ENCODE peak calls at places on chromosomes 12 and 14, in four cellular contexts. One of them, this sample, is unnamed.
A peak's percentile ranks its signal among the peaks of the same experiment; 100 is the strongest.

GRCh38 chr12:67697981-67698380 is 49.4 kb downstream of the DYRK2 start:
- DNase-seq in activated naive CD8-positive, alpha-beta T cell treated with anti-CD3 and anti-CD28 coated beads, Interleukin-2, amount 50 U/mL, for 24 hours: no peak
- DNase-seq in GM19239: no peak
- DNase-seq in stomach: no peak
- DNase-seq in this sample: no peak

GRCh38 chr14:21069388-21070082 is 569 bp upstream of the ARHGEF40 start:
- DNase-seq in GM19239: no peak
- DNase-seq in stomach: no peak
- DNase-seq in activated naive CD8-positive, alpha-beta T cell treated with anti-CD3 and anti-CD28 coated beads, Interleukin-2, amount 50 U/mL, for 24 hours: no peak
- DNase-seq in this sample: peak; percentile 36

GRCh38 chr12:80778005-80778541 is 61.4 kb downstream of the MYF5 start:
- DNase-seq in GM19239: peak; percentile 9
- DNase-seq in stomach: peak; percentile 33
- DNase-seq in activated naive CD8-positive, alpha-beta T cell treated with anti-CD3 and anti-CD28 coated beads, Interleukin-2, amount 50 U/mL, for 24 hours: peak; percentile 10
- DNase-seq in this sample: peak; percentile 49

GRCh38 chr12:95470300-95470699 is 3.7 kb upstream of the METAP2 start:
- DNase-seq in GM19239: no peak
- DNase-seq in activated naive CD8-positive, alpha-beta T cell treated with anti-CD3 and anti-CD28 coated beads, Interleukin-2, amount 50 U/mL, for 24 hours: no peak
- DNase-seq in stomach: no peak
- DNase-seq in this sample: no peak

GRCh38 chr14:30808576-30808975 is 65.8 kb upstream of the COCH start:
- DNase-seq in activated naive CD8-positive, alpha-beta T cell treated with anti-CD3 and anti-CD28 coated beads, Interleukin-2, amount 50 U/mL, for 24 hours: no peak
- DNase-seq in stomach: no peak
- DNase-seq in GM19239: no peak
- DNase-seq in this sample: no peak

GRCh38 chr12:70052931-70053497 is 190.2 kb upstream of the CNOT2 start:
- DNase-seq in stomach: peak; percentile 42
- DNase-seq in GM19239: no peak
- DNase-seq in activated naive CD8-positive, alpha-beta T cell treated with anti-CD3 and anti-CD28 coated beads, Interleukin-2, amount 50 U/mL, for 24 hours: no peak
- DNase-seq in this sample: no peak

GRCh38 chr12:22190-22529 is 44.4 kb upstream of the IQSEC3 start:
- DNase-seq in GM19239: no peak
- DNase-seq in stomach: no peak
- DNase-seq in activated naive CD8-positive, alpha-beta T cell treated with anti-CD3 and anti-CD28 coated beads, Interleukin-2, amount 50 U/mL, for 24 hours: no peak
- DNase-seq in this sample: no peak

GRCh38 chr14:51846631-51847488 is 13.6 kb upstream of the GNG2 start:
- DNase-seq in activated naive CD8-positive, alpha-beta T cell treated with anti-CD3 and anti-CD28 coated beads, Interleukin-2, amount 50 U/mL, for 24 hours: peak; percentile 83
- DNase-seq in GM19239: peak; percentile 50
- DNase-seq in stomach: peak; percentile 45
- DNase-seq in this sample: peak; percentile 77

GRCh38 chr14:26855051-26855753 is 257.4 kb upstream of the NOVA1 start:
- DNase-seq in activated naive CD8-positive, alpha-beta T cell treated with anti-CD3 and anti-CD28 coated beads, Interleukin-2, amount 50 U/mL, for 24 hours: no peak
- DNase-seq in GM19239: no peak
- DNase-seq in stomach: no peak
- DNase-seq in this sample: no peak

GRCh38 chr12:39103552-39104165 is 198.3 kb upstream of the CPNE8 start:
- DNase-seq in GM19239: peak; percentile 36
- DNase-seq in activated naive CD8-positive, alpha-beta T cell treated with anti-CD3 and anti-CD28 coated beads, Interleukin-2, amount 50 U/mL, for 24 hours: no peak
- DNase-seq in stomach: no peak
- DNase-seq in this sample: peak; percentile 70

GRCh38 chr12:129657179-129657578 is 246.6 kb downstream of the TMEM132D start:
- DNase-seq in activated naive CD8-positive, alpha-beta T cell treated with anti-CD3 and anti-CD28 coated beads, Interleukin-2, amount 50 U/mL, for 24 hours: no peak
- DNase-seq in GM19239: no peak
- DNase-seq in stomach: no peak
- DNase-seq in this sample: no peak

GRCh38 chr12:78473136-78473535 is 391.4 kb upstream of the SYT1 start:
- DNase-seq in activated naive CD8-positive, alpha-beta T cell treated with anti-CD3 and anti-CD28 coated beads, Interleukin-2, amount 50 U/mL, for 24 hours: no peak
- DNase-seq in stomach: no peak
- DNase-seq in GM19239: no peak
- DNase-seq in this sample: no peak

GRCh38 chr12:78880078-78880477 is 15.5 kb downstream of the SYT1 start:
- DNase-seq in stomach: no peak
- DNase-seq in activated naive CD8-positive, alpha-beta T cell treated with anti-CD3 and anti-CD28 coated beads, Interleukin-2, amount 50 U/mL, for 24 hours: no peak
- DNase-seq in GM19239: no peak
- DNase-seq in this sample: no peak

GRCh38 chr14:90599748-90600507 is 203.1 kb downstream of the CALM1 start:
- DNase-seq in activated naive CD8-positive, alpha-beta T cell treated with anti-CD3 and anti-CD28 coated beads, Interleukin-2, amount 50 U/mL, for 24 hours: no peak
- DNase-seq in stomach: no peak
- DNase-seq in GM19239: no peak
- DNase-seq in this sample: no peak

GRCh38 chr12:111588010-111588409 is 11.1 kb downstream of the ATXN2 start:
- DNase-seq in activated naive CD8-positive, alpha-beta T cell treated with anti-CD3 and anti-CD28 coated beads, Interleukin-2, amount 50 U/mL, for 24 hours: no peak
- DNase-seq in stomach: no peak
- DNase-seq in GM19239: no peak
- DNase-seq in this sample: no peak

GRCh38 chr12:130444081-130444480 is 106.4 kb downstream of the PIWIL1 start:
- DNase-seq in stomach: no peak
- DNase-seq in activated naive CD8-positive, alpha-beta T cell treated with anti-CD3 and anti-CD28 coated beads, Interleukin-2, amount 50 U/mL, for 24 hours: no peak
- DNase-seq in GM19239: no peak
- DNase-seq in this sample: no peak

GRCh38 chr12:124613151-124613585 is 45.8 kb upstream of the NCOR2 start:
- DNase-seq in stomach: peak; percentile 48
- DNase-seq in GM19239: no peak
- DNase-seq in activated naive CD8-positive, alpha-beta T cell treated with anti-CD3 and anti-CD28 coated beads, Interleukin-2, amount 50 U/mL, for 24 hours: no peak
- DNase-seq in this sample: no peak

GRCh38 chr12:97267803-97268202 is 194.8 kb upstream of the RMST start:
- DNase-seq in GM19239: no peak
- DNase-seq in stomach: no peak
- DNase-seq in activated naive CD8-positive, alpha-beta T cell treated with anti-CD3 and anti-CD28 coated beads, Interleukin-2, amount 50 U/mL, for 24 hours: no peak
- DNase-seq in this sample: no peak

GRCh38 chr12:89350661-89351488 is 1.4 kb downstream of the DUSP6 start:
- DNase-seq in GM19239: no peak
- DNase-seq in activated naive CD8-positive, alpha-beta T cell treated with anti-CD3 and anti-CD28 coated beads, Interleukin-2, amount 50 U/mL, for 24 hours: peak; percentile 27
- DNase-seq in stomach: no peak
- DNase-seq in this sample: no peak

GRCh38 chr14:65639216-65639615 is 226.7 kb downstream of the FUT8 start:
- DNase-seq in stomach: no peak
- DNase-seq in activated naive CD8-positive, alpha-beta T cell treated with anti-CD3 and anti-CD28 coated beads, Interleukin-2, amount 50 U/mL, for 24 hours: no peak
- DNase-seq in GM19239: no peak
- DNase-seq in this sample: no peak

GRCh38 chr14:67636361-67636919 is 16.7 kb downstream of the ARG2 start:
- DNase-seq in stomach: no peak
- DNase-seq in activated naive CD8-positive, alpha-beta T cell treated with anti-CD3 and anti-CD28 coated beads, Interleukin-2, amount 50 U/mL, for 24 hours: no peak
- DNase-seq in GM19239: no peak
- DNase-seq in this sample: peak; percentile 32

GRCh38 chr12:48157889-48158370 is 615 bp upstream of the ASB8 start:
- DNase-seq in stomach: no peak
- DNase-seq in activated naive CD8-positive, alpha-beta T cell treated with anti-CD3 and anti-CD28 coated beads, Interleukin-2, amount 50 U/mL, for 24 hours: peak; percentile 13
- DNase-seq in GM19239: no peak
- DNase-seq in this sample: no peak

GRCh38 chr12:131030472-131031328 is 77.0 kb downstream of the ADGRD1 start:
- DNase-seq in stomach: no peak
- DNase-seq in activated naive CD8-positive, alpha-beta T cell treated with anti-CD3 and anti-CD28 coated beads, Interleukin-2, amount 50 U/mL, for 24 hours: no peak
- DNase-seq in GM19239: no peak
- DNase-seq in this sample: no peak

This sample was measured in GM13976.